ENCODE peak calls at places on chromosome 9, in five cellular contexts. One of them, this sample, is unnamed.

GRCh38 chr9:70480405-70480980 is 66.0 kb upstream of the KLF9 start:
- DNase-seq in pancreas: peak
- DNase-seq in stimulated activated CD4-positive, alpha-beta T cell treated with anti-CD3 and anti-CD28 coated beads, TNF-alpha, amount 100 ng/mL, for 24 hours: no peak
- DNase-seq in right cardiac atrium: peak
- DNase-seq in NCI-H748 treated with DMSO at 0.1 percent for 48 hours: peak
- DNase-seq in this sample: no peak

GRCh38 chr9:133583586-133583985 is 25.6 kb downstream of the FAM163B start:
- DNase-seq in pancreas: no peak
- DNase-seq in stimulated activated CD4-positive, alpha-beta T cell treated with anti-CD3 and anti-CD28 coated beads, TNF-alpha, amount 100 ng/mL, for 24 hours: no peak
- DNase-seq in right cardiac atrium: peak
- DNase-seq in NCI-H748 treated with DMSO at 0.1 percent for 48 hours: no peak
- DNase-seq in this sample: no peak

GRCh38 chr9:123081824-123082223 is 48.4 kb downstream of the GPR21 start:
- DNase-seq in pancreas: no peak
- DNase-seq in stimulated activated CD4-positive, alpha-beta T cell treated with anti-CD3 and anti-CD28 coated beads, TNF-alpha, amount 100 ng/mL, for 24 hours: no peak
- DNase-seq in right cardiac atrium: no peak
- DNase-seq in NCI-H748 treated with DMSO at 0.1 percent for 48 hours: peak
- DNase-seq in this sample: peak

GRCh38 chr9:131810351-131811170 is 70.7 kb upstream of the RAPGEF1 start:
- DNase-seq in pancreas: no peak
- DNase-seq in stimulated activated CD4-positive, alpha-beta T cell treated with anti-CD3 and anti-CD28 coated beads, TNF-alpha, amount 100 ng/mL, for 24 hours: no peak
- DNase-seq in right cardiac atrium: no peak
- DNase-seq in NCI-H748 treated with DMSO at 0.1 percent for 48 hours: no peak
- DNase-seq in this sample: peak

GRCh38 chr9:35500130-35500748 is 10.3 kb downstream of the RUSC2 start:
- DNase-seq in pancreas: no peak
- DNase-seq in stimulated activated CD4-positive, alpha-beta T cell treated with anti-CD3 and anti-CD28 coated beads, TNF-alpha, amount 100 ng/mL, for 24 hours: no peak
- DNase-seq in right cardiac atrium: no peak
- DNase-seq in NCI-H748 treated with DMSO at 0.1 percent for 48 hours: no peak
- DNase-seq in this sample: no peak

GRCh38 chr9:69204869-69205268 is 30.8 kb downstream of the TJP2 start:
- DNase-seq in pancreas: no peak
- DNase-seq in stimulated activated CD4-positive, alpha-beta T cell treated with anti-CD3 and anti-CD28 coated beads, TNF-alpha, amount 100 ng/mL, for 24 hours: no peak
- DNase-seq in right cardiac atrium: peak
- DNase-seq in NCI-H748 treated with DMSO at 0.1 percent for 48 hours: no peak
- DNase-seq in this sample: no peak

GRCh38 chr9:36942891-36943290 is 91.2 kb downstream of the PAX5 start:
- DNase-seq in pancreas: no peak
- DNase-seq in stimulated activated CD4-positive, alpha-beta T cell treated with anti-CD3 and anti-CD28 coated beads, TNF-alpha, amount 100 ng/mL, for 24 hours: no peak
- DNase-seq in right cardiac atrium: no peak
- DNase-seq in NCI-H748 treated with DMSO at 0.1 percent for 48 hours: no peak
- DNase-seq in this sample: no peak

GRCh38 chr9:108439967-108440366 is 415.8 kb downstream of the ACTL7B start:
- DNase-seq in pancreas: no peak
- DNase-seq in stimulated activated CD4-positive, alpha-beta T cell treated with anti-CD3 and anti-CD28 coated beads, TNF-alpha, amount 100 ng/mL, for 24 hours: no peak
- DNase-seq in right cardiac atrium: no peak
- DNase-seq in NCI-H748 treated with DMSO at 0.1 percent for 48 hours: no peak
- DNase-seq in this sample: no peak

GRCh38 chr9:14203366-14204056 is 110.4 kb downstream of the NFIB start:
- DNase-seq in pancreas: peak
- DNase-seq in stimulated activated CD4-positive, alpha-beta T cell treated with anti-CD3 and anti-CD28 coated beads, TNF-alpha, amount 100 ng/mL, for 24 hours: no peak
- DNase-seq in right cardiac atrium: peak
- DNase-seq in NCI-H748 treated with DMSO at 0.1 percent for 48 hours: no peak
- DNase-seq in this sample: no peak

GRCh38 chr9:98108540-98109031 is 10.4 kb downstream of the TRIM14 start:
- DNase-seq in pancreas: no peak
- DNase-seq in stimulated activated CD4-positive, alpha-beta T cell treated with anti-CD3 and anti-CD28 coated beads, TNF-alpha, amount 100 ng/mL, for 24 hours: no peak
- DNase-seq in right cardiac atrium: no peak
- DNase-seq in NCI-H748 treated with DMSO at 0.1 percent for 48 hours: no peak
- DNase-seq in this sample: no peak

GRCh38 chr9:75168270-75169185 is 80.2 kb downstream of the OSTF1 start:
- DNase-seq in pancreas: no peak
- DNase-seq in stimulated activated CD4-positive, alpha-beta T cell treated with anti-CD3 and anti-CD28 coated beads, TNF-alpha, amount 100 ng/mL, for 24 hours: no peak
- DNase-seq in right cardiac atrium: no peak
- DNase-seq in NCI-H748 treated with DMSO at 0.1 percent for 48 hours: no peak
- DNase-seq in this sample: no peak

GRCh38 chr9:137321726-137322361 is 19.8 kb upstream of the NRARP start:
- DNase-seq in pancreas: no peak
- DNase-seq in stimulated activated CD4-positive, alpha-beta T cell treated with anti-CD3 and anti-CD28 coated beads, TNF-alpha, amount 100 ng/mL, for 24 hours: no peak
- DNase-seq in right cardiac atrium: no peak
- DNase-seq in NCI-H748 treated with DMSO at 0.1 percent for 48 hours: no peak
- DNase-seq in this sample: no peak

GRCh38 chr9:38294561-38294960 is 97.9 kb upstream of the ALDH1B1 start:
- DNase-seq in pancreas: no peak
- DNase-seq in stimulated activated CD4-positive, alpha-beta T cell treated with anti-CD3 and anti-CD28 coated beads, TNF-alpha, amount 100 ng/mL, for 24 hours: no peak
- DNase-seq in right cardiac atrium: no peak
- DNase-seq in NCI-H748 treated with DMSO at 0.1 percent for 48 hours: no peak
- DNase-seq in this sample: no peak

GRCh38 chr9:114055061-114055460 is 23.0 kb downstream of the AMBP start:
- DNase-seq in pancreas: no peak
- DNase-seq in stimulated activated CD4-positive, alpha-beta T cell treated with anti-CD3 and anti-CD28 coated beads, TNF-alpha, amount 100 ng/mL, for 24 hours: no peak
- DNase-seq in right cardiac atrium: no peak
- DNase-seq in NCI-H748 treated with DMSO at 0.1 percent for 48 hours: no peak
- DNase-seq in this sample: no peak

GRCh38 chr9:93226819-93227218 is 42.9 kb downstream of the WNK2 start:
- DNase-seq in pancreas: no peak
- DNase-seq in stimulated activated CD4-positive, alpha-beta T cell treated with anti-CD3 and anti-CD28 coated beads, TNF-alpha, amount 100 ng/mL, for 24 hours: no peak
- DNase-seq in right cardiac atrium: peak
- DNase-seq in NCI-H748 treated with DMSO at 0.1 percent for 48 hours: no peak
- DNase-seq in this sample: no peak

GRCh38 chr9:131528886-131529505 is 2.1 kb downstream of the UCK1 start:
- DNase-seq in pancreas: no peak
- DNase-seq in stimulated activated CD4-positive, alpha-beta T cell treated with anti-CD3 and anti-CD28 coated beads, TNF-alpha, amount 100 ng/mL, for 24 hours: no peak
- DNase-seq in right cardiac atrium: peak
- DNase-seq in NCI-H748 treated with DMSO at 0.1 percent for 48 hours: no peak
- DNase-seq in this sample: no peak

GRCh38 chr9:36789886-36790285 is 217.2 kb downstream of the MELK start:
- DNase-seq in pancreas: no peak
- DNase-seq in stimulated activated CD4-positive, alpha-beta T cell treated with anti-CD3 and anti-CD28 coated beads, TNF-alpha, amount 100 ng/mL, for 24 hours: no peak
- DNase-seq in right cardiac atrium: no peak
- DNase-seq in NCI-H748 treated with DMSO at 0.1 percent for 48 hours: no peak
- DNase-seq in this sample: no peak

GRCh38 chr9:96025995-96026572 is 150.6 kb downstream of the ERCC6L2 start:
- DNase-seq in pancreas: no peak
- DNase-seq in stimulated activated CD4-positive, alpha-beta T cell treated with anti-CD3 and anti-CD28 coated beads, TNF-alpha, amount 100 ng/mL, for 24 hours: no peak
- DNase-seq in right cardiac atrium: peak
- DNase-seq in NCI-H748 treated with DMSO at 0.1 percent for 48 hours: no peak
- DNase-seq in this sample: no peak

GRCh38 chr9:133467101-133467500 is 7.3 kb downstream of the CACFD1 start:
- DNase-seq in pancreas: no peak
- DNase-seq in stimulated activated CD4-positive, alpha-beta T cell treated with anti-CD3 and anti-CD28 coated beads, TNF-alpha, amount 100 ng/mL, for 24 hours: no peak
- DNase-seq in right cardiac atrium: peak
- DNase-seq in NCI-H748 treated with DMSO at 0.1 percent for 48 hours: no peak
- DNase-seq in this sample: no peak

GRCh38 chr9:3401556-3401955 is 124.2 kb downstream of the RFX3 start:
- DNase-seq in pancreas: no peak
- DNase-seq in stimulated activated CD4-positive, alpha-beta T cell treated with anti-CD3 and anti-CD28 coated beads, TNF-alpha, amount 100 ng/mL, for 24 hours: no peak
- DNase-seq in right cardiac atrium: no peak
- DNase-seq in NCI-H748 treated with DMSO at 0.1 percent for 48 hours: peak
- DNase-seq in this sample: peak

GRCh38 chr9:69188975-69189374 is 14.9 kb downstream of the TJP2 start:
- DNase-seq in pancreas: no peak
- DNase-seq in stimulated activated CD4-positive, alpha-beta T cell treated with anti-CD3 and anti-CD28 coated beads, TNF-alpha, amount 100 ng/mL, for 24 hours: no peak
- DNase-seq in right cardiac atrium: no peak
- DNase-seq in NCI-H748 treated with DMSO at 0.1 percent for 48 hours: no peak
- DNase-seq in this sample: no peak

GRCh38 chr9:116499986-116500871 is 186.9 kb upstream of the TRIM32 start:
- DNase-seq in pancreas: no peak
- DNase-seq in stimulated activated CD4-positive, alpha-beta T cell treated with anti-CD3 and anti-CD28 coated beads, TNF-alpha, amount 100 ng/mL, for 24 hours: no peak
- DNase-seq in right cardiac atrium: no peak
- DNase-seq in NCI-H748 treated with DMSO at 0.1 percent for 48 hours: no peak
- DNase-seq in this sample: no peak